ENCODE peak calls at places on chromosomes 13 and 19, in six cellular contexts. One of them, this sample, is unnamed.
A peak's percentile ranks its signal among the peaks of the same experiment; 100 is the strongest.

GRCh38 chr19:50722248-50723013 is 733 bp upstream of the CLEC11A start:
- DNase-seq in kidney epithelial cell: no peak
- DNase-seq in LHCN-M2: no peak
- DNase-seq in nephron progenitor cell: peak; percentile 47
- DNase-seq in stimulated activated CD4-positive, alpha-beta T cell treated with anti-CD3 and anti-CD28 coated beads, TNF-alpha, amount 100 ng/mL, for 48 hours: no peak
- DNase-seq in posterior cingulate gyrus: peak; percentile 31
- DNase-seq in this sample: no peak

GRCh38 chr13:94218537-94218936 is 260.9 kb downstream of the DCT start:
- DNase-seq in stimulated activated CD4-positive, alpha-beta T cell treated with anti-CD3 and anti-CD28 coated beads, TNF-alpha, amount 100 ng/mL, for 48 hours: no peak
- DNase-seq in nephron progenitor cell: no peak
- DNase-seq in LHCN-M2: no peak
- DNase-seq in posterior cingulate gyrus: no peak
- DNase-seq in kidney epithelial cell: no peak
- DNase-seq in this sample: no peak

GRCh38 chr13:37488682-37489081 is 109.9 kb downstream of the POSTN start:
- DNase-seq in posterior cingulate gyrus: no peak
- DNase-seq in stimulated activated CD4-positive, alpha-beta T cell treated with anti-CD3 and anti-CD28 coated beads, TNF-alpha, amount 100 ng/mL, for 48 hours: no peak
- DNase-seq in nephron progenitor cell: no peak
- DNase-seq in LHCN-M2: no peak
- DNase-seq in kidney epithelial cell: no peak
- DNase-seq in this sample: no peak

GRCh38 chr13:93652942-93653341 is 426.3 kb downstream of the GPC6 start:
- DNase-seq in stimulated activated CD4-positive, alpha-beta T cell treated with anti-CD3 and anti-CD28 coated beads, TNF-alpha, amount 100 ng/mL, for 48 hours: no peak
- DNase-seq in posterior cingulate gyrus: no peak
- DNase-seq in kidney epithelial cell: no peak
- DNase-seq in nephron progenitor cell: no peak
- DNase-seq in LHCN-M2: no peak
- DNase-seq in this sample: no peak

GRCh38 chr13:27483421-27483820 is 33.1 kb upstream of the MTIF3 start:
- DNase-seq in stimulated activated CD4-positive, alpha-beta T cell treated with anti-CD3 and anti-CD28 coated beads, TNF-alpha, amount 100 ng/mL, for 48 hours: no peak
- DNase-seq in LHCN-M2: no peak
- DNase-seq in posterior cingulate gyrus: no peak
- DNase-seq in kidney epithelial cell: no peak
- DNase-seq in nephron progenitor cell: no peak
- DNase-seq in this sample: no peak

GRCh38 chr19:7832009-7832408 is 2.0 kb downstream of the EVI5L start:
- DNase-seq in stimulated activated CD4-positive, alpha-beta T cell treated with anti-CD3 and anti-CD28 coated beads, TNF-alpha, amount 100 ng/mL, for 48 hours: no peak
- DNase-seq in kidney epithelial cell: no peak
- DNase-seq in posterior cingulate gyrus: peak; percentile 61
- DNase-seq in LHCN-M2: no peak
- DNase-seq in nephron progenitor cell: no peak
- DNase-seq in this sample: no peak

GRCh38 chr13:75635101-75635620 is 969 bp upstream of the LMO7 start:
- DNase-seq in nephron progenitor cell: no peak
- DNase-seq in posterior cingulate gyrus: no peak
- DNase-seq in kidney epithelial cell: no peak
- DNase-seq in LHCN-M2: peak; percentile 21
- DNase-seq in stimulated activated CD4-positive, alpha-beta T cell treated with anti-CD3 and anti-CD28 coated beads, TNF-alpha, amount 100 ng/mL, for 48 hours: no peak
- DNase-seq in this sample: no peak

GRCh38 chr13:97234742-97235141 is 12.6 kb downstream of the MBNL2 start:
- DNase-seq in stimulated activated CD4-positive, alpha-beta T cell treated with anti-CD3 and anti-CD28 coated beads, TNF-alpha, amount 100 ng/mL, for 48 hours: no peak
- DNase-seq in kidney epithelial cell: no peak
- DNase-seq in LHCN-M2: no peak
- DNase-seq in posterior cingulate gyrus: no peak
- DNase-seq in nephron progenitor cell: no peak
- DNase-seq in this sample: no peak

GRCh38 chr13:29969286-29969685 is 118.9 kb upstream of the UBL3 start:
- DNase-seq in stimulated activated CD4-positive, alpha-beta T cell treated with anti-CD3 and anti-CD28 coated beads, TNF-alpha, amount 100 ng/mL, for 48 hours: no peak
- DNase-seq in nephron progenitor cell: no peak
- DNase-seq in kidney epithelial cell: no peak
- DNase-seq in posterior cingulate gyrus: no peak
- DNase-seq in LHCN-M2: peak; percentile 41
- DNase-seq in this sample: no peak